ENCODE peak calls at places on chromosomes 5 and 9, in five cellular contexts. One of them, this sample, is unnamed.

GRCh38 chr5:172418847-172419810 is 35.2 kb downstream of the SH3PXD2B start:
- DNase-seq in NCI-H2029: no peak
- DNase-seq in thoracic aorta: no peak
- DNase-seq in activated T-cell treated with anti-CD3 and anti-CD28 coated beads, Interleukin-2, amount 50 U/mL, for 72 hours: no peak
- DNase-seq in T-helper 9 cell: no peak
- DNase-seq in this sample: no peak

GRCh38 chr5:68253612-68254341 is 38.2 kb downstream of the PIK3R1 start:
- DNase-seq in T-helper 9 cell: no peak
- DNase-seq in activated T-cell treated with anti-CD3 and anti-CD28 coated beads, Interleukin-2, amount 50 U/mL, for 72 hours: no peak
- DNase-seq in NCI-H2029: no peak
- DNase-seq in thoracic aorta: no peak
- DNase-seq in this sample: no peak

GRCh38 chr5:172149073-172149472 is 39.0 kb downstream of the STK10 start:
- DNase-seq in NCI-H2029: no peak
- DNase-seq in thoracic aorta: no peak
- DNase-seq in T-helper 9 cell: no peak
- DNase-seq in activated T-cell treated with anti-CD3 and anti-CD28 coated beads, Interleukin-2, amount 50 U/mL, for 72 hours: no peak
- DNase-seq in this sample: no peak

GRCh38 chr9:93635186-93636107 is 59.1 kb downstream of the PHF2 start:
- DNase-seq in thoracic aorta: no peak
- DNase-seq in T-helper 9 cell: no peak
- DNase-seq in NCI-H2029: no peak
- DNase-seq in activated T-cell treated with anti-CD3 and anti-CD28 coated beads, Interleukin-2, amount 50 U/mL, for 72 hours: no peak
- DNase-seq in this sample: no peak

GRCh38 chr5:157308826-157309465 is 43.0 kb downstream of the CYFIP2 start:
- DNase-seq in T-helper 9 cell: no peak
- DNase-seq in activated T-cell treated with anti-CD3 and anti-CD28 coated beads, Interleukin-2, amount 50 U/mL, for 72 hours: no peak
- DNase-seq in NCI-H2029: no peak
- DNase-seq in thoracic aorta: no peak
- DNase-seq in this sample: no peak

GRCh38 chr5:164649266-164649665 is 1143.8 kb downstream of the MAT2B start:
- DNase-seq in activated T-cell treated with anti-CD3 and anti-CD28 coated beads, Interleukin-2, amount 50 U/mL, for 72 hours: no peak
- DNase-seq in thoracic aorta: no peak
- DNase-seq in T-helper 9 cell: no peak
- DNase-seq in NCI-H2029: no peak
- DNase-seq in this sample: no peak

GRCh38 chr5:56814963-56815656 is at the start of gene MAP3K1:
- DNase-seq in NCI-H2029: peak; percentile 73
- DNase-seq in T-helper 9 cell: peak; percentile 77
- DNase-seq in activated T-cell treated with anti-CD3 and anti-CD28 coated beads, Interleukin-2, amount 50 U/mL, for 72 hours: peak; percentile 76
- DNase-seq in thoracic aorta: no peak
- DNase-seq in this sample: peak; percentile 70

GRCh38 chr5:150778517-150779396 is at the start of gene SMIM3:
- DNase-seq in thoracic aorta: peak; percentile 38
- DNase-seq in NCI-H2029: peak; percentile 19
- DNase-seq in T-helper 9 cell: peak; percentile 57
- DNase-seq in activated T-cell treated with anti-CD3 and anti-CD28 coated beads, Interleukin-2, amount 50 U/mL, for 72 hours: peak; percentile 81
- DNase-seq in this sample: peak; percentile 53

GRCh38 chr5:61023131-61023530 is 78.1 kb downstream of the NDUFAF2 start:
- DNase-seq in thoracic aorta: no peak
- DNase-seq in NCI-H2029: no peak
- DNase-seq in T-helper 9 cell: no peak
- DNase-seq in activated T-cell treated with anti-CD3 and anti-CD28 coated beads, Interleukin-2, amount 50 U/mL, for 72 hours: no peak
- DNase-seq in this sample: no peak

GRCh38 chr5:89878733-89879132 is 530.8 kb downstream of the CETN3 start:
- DNase-seq in NCI-H2029: no peak
- DNase-seq in activated T-cell treated with anti-CD3 and anti-CD28 coated beads, Interleukin-2, amount 50 U/mL, for 72 hours: no peak
- DNase-seq in thoracic aorta: no peak
- DNase-seq in T-helper 9 cell: no peak
- DNase-seq in this sample: no peak

GRCh38 chr5:7747728-7748127 is 103.2 kb downstream of the CFAP90 start:
- DNase-seq in NCI-H2029: no peak
- DNase-seq in thoracic aorta: no peak
- DNase-seq in T-helper 9 cell: no peak
- DNase-seq in activated T-cell treated with anti-CD3 and anti-CD28 coated beads, Interleukin-2, amount 50 U/mL, for 72 hours: no peak
- DNase-seq in this sample: no peak

GRCh38 chr5:179294891-179295777 is 50.1 kb downstream of the ADAMTS2 start:
- DNase-seq in thoracic aorta: no peak
- DNase-seq in T-helper 9 cell: no peak
- DNase-seq in activated T-cell treated with anti-CD3 and anti-CD28 coated beads, Interleukin-2, amount 50 U/mL, for 72 hours: no peak
- DNase-seq in NCI-H2029: peak; percentile 5
- DNase-seq in this sample: peak; percentile 11

GRCh38 chr5:107604990-107605389 is 65.7 kb downstream of the EFNA5 start:
- DNase-seq in thoracic aorta: no peak
- DNase-seq in activated T-cell treated with anti-CD3 and anti-CD28 coated beads, Interleukin-2, amount 50 U/mL, for 72 hours: no peak
- DNase-seq in NCI-H2029: no peak
- DNase-seq in T-helper 9 cell: no peak
- DNase-seq in this sample: no peak

GRCh38 chr5:52708463-52708862 is 79.3 kb upstream of the ITGA1 start:
- DNase-seq in NCI-H2029: no peak
- DNase-seq in T-helper 9 cell: no peak
- DNase-seq in thoracic aorta: no peak
- DNase-seq in activated T-cell treated with anti-CD3 and anti-CD28 coated beads, Interleukin-2, amount 50 U/mL, for 72 hours: no peak
- DNase-seq in this sample: no peak

GRCh38 chr9:133637451-133638055 is 1.4 kb downstream of the DBH start:
- DNase-seq in T-helper 9 cell: no peak
- DNase-seq in activated T-cell treated with anti-CD3 and anti-CD28 coated beads, Interleukin-2, amount 50 U/mL, for 72 hours: no peak
- DNase-seq in NCI-H2029: no peak
- DNase-seq in thoracic aorta: no peak
- DNase-seq in this sample: no peak

GRCh38 chr5:66960373-66961137 is 236.0 kb downstream of the CD180 start:
- DNase-seq in thoracic aorta: no peak
- DNase-seq in NCI-H2029: peak; percentile 33
- DNase-seq in activated T-cell treated with anti-CD3 and anti-CD28 coated beads, Interleukin-2, amount 50 U/mL, for 72 hours: no peak
- DNase-seq in T-helper 9 cell: no peak
- DNase-seq in this sample: no peak

GRCh38 chr5:165805756-165806155 is 2300.3 kb downstream of the MAT2B start:
- DNase-seq in activated T-cell treated with anti-CD3 and anti-CD28 coated beads, Interleukin-2, amount 50 U/mL, for 72 hours: no peak
- DNase-seq in T-helper 9 cell: no peak
- DNase-seq in thoracic aorta: no peak
- DNase-seq in NCI-H2029: no peak
- DNase-seq in this sample: no peak

This sample was measured in midbrain.